ENCODE peak calls at places on chromosomes 3 and 15, in five cellular contexts. One of them, this sample, is unnamed.

GRCh38 chr3:132561003-132561402 is 36.1 kb upstream of the ACKR4 start:
- DNase-seq in foreskin keratinocyte: no peak
- DNase-seq in right atrium auricular region: no peak
- DNase-seq in CD8-positive, alpha-beta T cell: no peak
- DNase-seq in breast epithelium: no peak
- DNase-seq in this sample: no peak

GRCh38 chr15:25183581-25184330 is 229.0 kb downstream of the SNRPN start:
- DNase-seq in foreskin keratinocyte: no peak
- DNase-seq in breast epithelium: no peak
- DNase-seq in CD8-positive, alpha-beta T cell: no peak
- DNase-seq in right atrium auricular region: no peak
- DNase-seq in this sample: no peak

GRCh38 chr3:130661116-130661515 is 85.5 kb downstream of the PIK3R4 start:
- DNase-seq in foreskin keratinocyte: no peak
- DNase-seq in CD8-positive, alpha-beta T cell: no peak
- DNase-seq in breast epithelium: no peak
- DNase-seq in right atrium auricular region: no peak
- DNase-seq in this sample: no peak

GRCh38 chr3:86961297-86961696 is 29.7 kb downstream of the VGLL3 start:
- DNase-seq in right atrium auricular region: no peak
- DNase-seq in breast epithelium: no peak
- DNase-seq in foreskin keratinocyte: no peak
- DNase-seq in CD8-positive, alpha-beta T cell: no peak
- DNase-seq in this sample: no peak

GRCh38 chr15:101525087-101525669 is 35.7 kb upstream of the PCSK6 start:
- DNase-seq in breast epithelium: no peak
- DNase-seq in right atrium auricular region: no peak
- DNase-seq in foreskin keratinocyte: no peak
- DNase-seq in CD8-positive, alpha-beta T cell: no peak
- DNase-seq in this sample: no peak

GRCh38 chr15:25805006-25805405 is 58.1 kb downstream of the ATP10A start:
- DNase-seq in foreskin keratinocyte: no peak
- DNase-seq in right atrium auricular region: no peak
- DNase-seq in CD8-positive, alpha-beta T cell: no peak
- DNase-seq in breast epithelium: no peak
- DNase-seq in this sample: no peak

GRCh38 chr3:16243706-16244490 is 20.8 kb downstream of the DPH3 start:
- DNase-seq in foreskin keratinocyte: no peak
- DNase-seq in breast epithelium: no peak
- DNase-seq in right atrium auricular region: no peak
- DNase-seq in CD8-positive, alpha-beta T cell: no peak
- DNase-seq in this sample: no peak

GRCh38 chr15:89335289-89336041 is 841 bp upstream of the POLG start:
- DNase-seq in CD8-positive, alpha-beta T cell: no peak
- DNase-seq in right atrium auricular region: peak; percentile 62
- DNase-seq in foreskin keratinocyte: no peak
- DNase-seq in breast epithelium: no peak
- DNase-seq in this sample: peak; percentile 82

GRCh38 chr3:127771746-127772145 is 50.6 kb downstream of the MGLL start:
- DNase-seq in CD8-positive, alpha-beta T cell: no peak
- DNase-seq in right atrium auricular region: no peak
- DNase-seq in breast epithelium: no peak
- DNase-seq in foreskin keratinocyte: no peak
- DNase-seq in this sample: no peak

GRCh38 chr3:135516143-135516542 is 449.4 kb upstream of the PPP2R3A start:
- DNase-seq in right atrium auricular region: no peak
- DNase-seq in breast epithelium: no peak
- DNase-seq in foreskin keratinocyte: peak; percentile 7
- DNase-seq in CD8-positive, alpha-beta T cell: no peak
- DNase-seq in this sample: no peak

GRCh38 chr3:115848641-115849040 is 225.3 kb downstream of the GAP43 start:
- DNase-seq in CD8-positive, alpha-beta T cell: no peak
- DNase-seq in foreskin keratinocyte: no peak
- DNase-seq in right atrium auricular region: no peak
- DNase-seq in breast epithelium: no peak
- DNase-seq in this sample: no peak

GRCh38 chr3:29072626-29073025 is 208.2 kb upstream of the RBMS3 start:
- DNase-seq in CD8-positive, alpha-beta T cell: no peak
- DNase-seq in right atrium auricular region: no peak
- DNase-seq in breast epithelium: no peak
- DNase-seq in foreskin keratinocyte: peak; percentile 13
- DNase-seq in this sample: no peak

GRCh38 chr15:56963719-56964118 is 45.3 kb downstream of the TCF12 start:
- DNase-seq in foreskin keratinocyte: no peak
- DNase-seq in right atrium auricular region: no peak
- DNase-seq in breast epithelium: no peak
- DNase-seq in CD8-positive, alpha-beta T cell: no peak
- DNase-seq in this sample: no peak

GRCh38 chr15:85125056-85125661 is 143.5 kb downstream of the PDE8A start:
- DNase-seq in right atrium auricular region: no peak
- DNase-seq in foreskin keratinocyte: peak; percentile 55
- DNase-seq in breast epithelium: no peak
- DNase-seq in CD8-positive, alpha-beta T cell: no peak
- DNase-seq in this sample: no peak

GRCh38 chr3:78427303-78427702 is 1340.5 kb downstream of the ROBO1 start:
- DNase-seq in foreskin keratinocyte: no peak
- DNase-seq in right atrium auricular region: no peak
- DNase-seq in CD8-positive, alpha-beta T cell: no peak
- DNase-seq in breast epithelium: no peak
- DNase-seq in this sample: no peak

GRCh38 chr3:43638594-43639447 is 17.0 kb upstream of the ANO10 start:
- DNase-seq in breast epithelium: no peak
- DNase-seq in right atrium auricular region: no peak
- DNase-seq in foreskin keratinocyte: peak; percentile 76
- DNase-seq in CD8-positive, alpha-beta T cell: no peak
- DNase-seq in this sample: no peak

GRCh38 chr3:136733317-136733833 is 18.8 kb downstream of the STAG1 start:
- DNase-seq in foreskin keratinocyte: peak; percentile 41
- DNase-seq in CD8-positive, alpha-beta T cell: no peak
- DNase-seq in right atrium auricular region: no peak
- DNase-seq in breast epithelium: no peak
- DNase-seq in this sample: no peak

GRCh38 chr15:34986326-34987181 is 1.5 kb downstream of the ZNF770 start:
- DNase-seq in right atrium auricular region: no peak
- DNase-seq in breast epithelium: no peak
- DNase-seq in CD8-positive, alpha-beta T cell: no peak
- DNase-seq in foreskin keratinocyte: no peak
- DNase-seq in this sample: peak; percentile 80

GRCh38 chr15:59372352-59373211 is at the start of gene MYO1E:
- DNase-seq in breast epithelium: peak; percentile 83
- DNase-seq in foreskin keratinocyte: peak; percentile 96
- DNase-seq in right atrium auricular region: peak; percentile 95
- DNase-seq in CD8-positive, alpha-beta T cell: no peak
- DNase-seq in this sample: peak; percentile 94

GRCh38 chr3:150252462-150252861 is 155.6 kb upstream of the TSC22D2 start:
- DNase-seq in CD8-positive, alpha-beta T cell: no peak
- DNase-seq in foreskin keratinocyte: no peak
- DNase-seq in right atrium auricular region: no peak
- DNase-seq in breast epithelium: no peak
- DNase-seq in this sample: peak; percentile 13

GRCh38 chr3:197050511-197050910 is 20.9 kb upstream of the MELTF start:
- DNase-seq in breast epithelium: no peak
- DNase-seq in foreskin keratinocyte: no peak
- DNase-seq in right atrium auricular region: no peak
- DNase-seq in CD8-positive, alpha-beta T cell: no peak
- DNase-seq in this sample: no peak

GRCh38 chr15:49103002-49103401 is 52.4 kb downstream of the COPS2 start:
- DNase-seq in breast epithelium: no peak
- DNase-seq in foreskin keratinocyte: peak; percentile 20
- DNase-seq in right atrium auricular region: no peak
- DNase-seq in CD8-positive, alpha-beta T cell: no peak
- DNase-seq in this sample: no peak

GRCh38 chr15:64001148-64001547 is 45.1 kb downstream of the DAPK2 start:
- DNase-seq in CD8-positive, alpha-beta T cell: no peak
- DNase-seq in right atrium auricular region: no peak
- DNase-seq in foreskin keratinocyte: no peak
- DNase-seq in breast epithelium: no peak
- DNase-seq in this sample: no peak

GRCh38 chr3:42179110-42179725 is 86.8 kb downstream of the CCK start:
- DNase-seq in CD8-positive, alpha-beta T cell: no peak
- DNase-seq in right atrium auricular region: peak; percentile 73
- DNase-seq in breast epithelium: no peak
- DNase-seq in foreskin keratinocyte: peak; percentile 95
- DNase-seq in this sample: peak; percentile 59

GRCh38 chr3:126365351-126366274 is 8.4 kb upstream of the KLF15 start:
- DNase-seq in breast epithelium: no peak
- DNase-seq in right atrium auricular region: no peak
- DNase-seq in foreskin keratinocyte: no peak
- DNase-seq in CD8-positive, alpha-beta T cell: no peak
- DNase-seq in this sample: no peak

DNA sequence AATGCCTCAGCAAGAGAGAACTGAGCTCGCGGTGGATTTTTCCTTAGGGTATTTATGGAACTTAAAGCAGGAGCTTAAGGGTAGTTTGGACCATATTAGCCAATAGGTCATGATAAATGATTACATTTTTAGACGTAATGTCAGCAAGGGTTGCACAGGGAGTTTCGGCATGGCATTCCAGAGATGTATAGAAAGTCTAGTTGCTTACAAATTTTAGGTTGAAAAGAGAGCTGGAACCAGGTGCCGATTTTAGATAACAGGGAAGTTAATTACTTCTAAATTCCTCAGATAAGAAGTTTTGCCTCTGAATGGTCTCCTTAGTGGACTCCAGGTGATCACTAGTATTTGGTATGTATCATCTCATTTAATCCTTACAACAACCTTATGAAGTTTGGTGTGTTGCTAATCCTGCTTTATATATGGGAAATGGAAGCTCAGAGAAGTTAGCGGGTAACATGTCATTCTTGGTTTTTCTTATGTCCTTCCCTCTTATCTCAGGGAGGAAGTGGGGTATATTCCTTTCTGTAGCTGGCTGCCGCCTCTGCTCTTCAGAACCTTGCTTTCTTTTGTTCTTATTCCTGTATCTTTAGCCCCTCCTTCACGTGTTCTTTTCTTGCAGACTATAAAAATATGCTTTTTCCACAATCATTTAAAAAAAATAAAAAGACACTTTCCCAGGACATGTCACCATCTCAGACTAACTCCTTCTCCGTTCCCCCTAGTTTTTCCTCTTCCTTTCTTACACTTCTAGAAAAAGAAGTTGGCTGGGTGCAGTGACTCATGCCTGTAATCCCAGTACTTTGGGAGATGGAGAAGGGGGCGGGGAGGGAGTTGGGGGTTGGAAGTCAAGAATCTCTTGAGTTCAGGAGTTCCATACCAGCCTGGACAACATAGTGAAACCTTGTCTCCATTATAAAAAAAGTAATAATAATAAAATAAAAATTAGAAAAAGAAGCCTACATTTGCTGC is 25.7 kb downstream of the IQGAP1 start:
- DNase-seq in CD8-positive, alpha-beta T cell: no peak
- DNase-seq in right atrium auricular region: no peak
- DNase-seq in breast epithelium: no peak
- DNase-seq in foreskin keratinocyte: peak; percentile 18
- DNase-seq in this sample: peak; percentile 27
- H3K4me1 ChIP-seq in CD8-positive, alpha-beta T cell: peaks cover 42% of the 10 kb centered on the region
- H3K4me1 ChIP-seq in right atrium auricular region: no peaks in the 10 kb centered on the region
- H3K4me1 ChIP-seq in breast epithelium: no peaks in the 10 kb centered on the region
- H3K4me1 ChIP-seq in foreskin keratinocyte: peaks cover 41% of the 10 kb centered on the region
- H3K4me1 ChIP-seq in this sample: peaks cover 38% of the 10 kb centered on the region

DNA sequence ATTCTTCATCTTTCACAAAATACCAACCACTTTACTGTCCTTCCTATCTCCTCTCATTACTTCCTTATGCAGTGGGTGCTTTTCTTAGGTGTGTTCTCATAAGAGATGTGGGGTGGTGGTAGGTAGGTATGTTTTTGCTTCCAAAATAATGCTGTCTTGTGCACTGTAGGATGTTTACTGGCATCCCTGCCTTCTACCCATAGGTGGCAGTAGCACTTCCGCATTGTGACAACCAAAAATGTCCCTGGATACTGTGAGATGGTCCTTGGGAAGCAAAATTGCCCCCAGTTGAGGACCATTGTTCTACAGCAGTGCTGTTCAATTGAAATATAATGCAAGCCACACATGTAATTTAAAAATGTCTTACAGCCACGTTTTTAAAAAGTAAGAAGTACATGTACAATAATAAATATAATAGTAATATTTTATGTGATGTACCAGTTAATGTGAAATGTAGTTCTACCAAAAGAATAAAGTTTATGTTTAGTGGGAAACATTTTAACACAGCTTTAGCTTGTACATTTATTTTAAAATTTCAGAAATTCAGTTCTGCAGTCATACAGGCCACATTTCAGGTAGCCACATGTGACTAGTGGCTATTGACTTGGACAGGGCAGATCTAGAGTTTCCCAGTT is 75.2 kb downstream of the NEO1 start:
- DNase-seq in breast epithelium: no peak
- DNase-seq in CD8-positive, alpha-beta T cell: no peak
- DNase-seq in foreskin keratinocyte: peak; percentile 17
- DNase-seq in right atrium auricular region: no peak
- DNase-seq in this sample: no peak
- H3K27ac ChIP-seq in breast epithelium: no peak overlapping the region
- H3K27ac ChIP-seq in CD8-positive, alpha-beta T cell: no peak overlapping the region
- H3K27ac ChIP-seq in foreskin keratinocyte: no peak overlapping the region
- H3K27ac ChIP-seq in right atrium auricular region: no peak overlapping the region
- H3K27ac ChIP-seq in this sample: no peak overlapping the region

DNA sequence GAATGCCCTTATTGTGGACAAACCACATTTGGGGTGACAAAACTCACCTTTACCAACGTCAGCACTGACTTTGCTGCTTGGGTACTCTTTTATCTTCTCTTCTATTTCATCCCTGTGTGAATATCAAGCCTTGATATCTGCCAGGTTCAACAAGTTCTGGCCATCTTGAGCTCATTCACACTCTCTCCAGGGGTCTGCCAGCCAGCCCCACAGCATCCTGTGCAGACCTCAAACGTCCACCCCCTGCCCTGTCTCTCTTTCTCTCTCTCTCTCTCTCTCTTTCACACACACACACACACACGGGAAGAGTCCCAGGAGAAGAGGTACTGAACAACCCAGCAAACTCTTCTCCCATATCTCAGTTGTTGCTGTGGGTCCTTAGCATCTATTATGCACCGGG is 10.7 kb downstream of the ILDR1 start:
- DNase-seq in foreskin keratinocyte: no peak
- DNase-seq in CD8-positive, alpha-beta T cell: no peak
- DNase-seq in right atrium auricular region: no peak
- DNase-seq in breast epithelium: no peak
- DNase-seq in this sample: no peak
- H3K4me1 ChIP-seq in foreskin keratinocyte: no peaks in the 10 kb centered on the region
- H3K4me1 ChIP-seq in CD8-positive, alpha-beta T cell: no peaks in the 10 kb centered on the region
- H3K4me1 ChIP-seq in right atrium auricular region: no peaks in the 10 kb centered on the region
- H3K4me1 ChIP-seq in breast epithelium: no peaks in the 10 kb centered on the region
- H3K4me1 ChIP-seq in this sample: no peaks in the 10 kb centered on the region

GRCh38 chr3:72285483-72285882 is 500.5 kb upstream of the PROK2 start:
- DNase-seq in foreskin keratinocyte: no peak
- DNase-seq in right atrium auricular region: no peak
- DNase-seq in CD8-positive, alpha-beta T cell: no peak
- DNase-seq in breast epithelium: no peak
- DNase-seq in this sample: no peak

GRCh38 chr3:72288955-72289707 is 504.2 kb upstream of the PROK2 start:
- DNase-seq in right atrium auricular region: no peak
- DNase-seq in breast epithelium: peak; percentile 75
- DNase-seq in foreskin keratinocyte: peak; percentile 56
- DNase-seq in CD8-positive, alpha-beta T cell: no peak
- DNase-seq in this sample: peak; percentile 36

GRCh38 chr3:72287941-72288340 is 503.0 kb upstream of the PROK2 start:
- DNase-seq in right atrium auricular region: no peak
- DNase-seq in CD8-positive, alpha-beta T cell: no peak
- DNase-seq in foreskin keratinocyte: peak; percentile 57
- DNase-seq in breast epithelium: no peak
- DNase-seq in this sample: no peak

GRCh38 chr3:72290859-72291641 is 506.1 kb upstream of the PROK2 start:
- DNase-seq in right atrium auricular region: no peak
- DNase-seq in breast epithelium: no peak
- DNase-seq in CD8-positive, alpha-beta T cell: no peak
- DNase-seq in foreskin keratinocyte: no peak
- DNase-seq in this sample: no peak

GRCh38 chr3:72289708-72290104 is 504.8 kb upstream of the PROK2 start:
- DNase-seq in breast epithelium: no peak
- DNase-seq in foreskin keratinocyte: no peak
- DNase-seq in CD8-positive, alpha-beta T cell: no peak
- DNase-seq in right atrium auricular region: no peak
- DNase-seq in this sample: no peak
- H3K27ac ChIP-seq in breast epithelium: peak overlapping the region; percentile 56
- H3K27ac ChIP-seq in foreskin keratinocyte: no peak overlapping the region
- H3K27ac ChIP-seq in CD8-positive, alpha-beta T cell: no peak overlapping the region
- H3K27ac ChIP-seq in right atrium auricular region: no peak overlapping the region
- H3K27ac ChIP-seq in this sample: no peak overlapping the region